ENCODE peak calls at places on chromosomes 11 and 22, in ten cellular contexts. T, Y, O, Q, X, R, U, Z, A and G are unnamed samples.

GRCh38 chr22:24129980-24130379 is 51.3 kb upstream of the SUSD2 start:
- DNase-seq in T (no peak), Y (no peak), O (no peak), Q (no peak), X (no peak), R (no peak), U (no peak), Z (no peak), A (no peak), G (no peak)

GRCh38 chr11:122162095-122162494 is 46.1 kb upstream of the BLID start:
- DNase-seq in T (no peak), Y (peak), O (no peak), Q (no peak), X (no peak), R (no peak), U (no peak), Z (no peak), A (no peak), G (no peak)

GRCh38 chr22:24532075-24532474 is 22.9 kb downstream of the GUCD1 start:
- DNase-seq in T (no peak), Y (no peak), O (no peak), Q (no peak), X (no peak), R (no peak), U (no peak), Z (peak), A (no peak), G (no peak)

GRCh38 chr11:85040166-85040565 is 587.0 kb downstream of the DLG2 start:
- DNase-seq in T (no peak), Y (no peak), O (no peak), Q (peak), X (no peak), R (no peak), U (no peak), Z (no peak), A (no peak), G (no peak)

GRCh38 chr11:65934014-65934413 is 11.3 kb upstream of the TSGA10IP start:
- DNase-seq in T (no peak), Y (no peak), O (no peak), Q (peak), X (no peak), R (no peak), U (no peak), Z (no peak), A (no peak), G (no peak)

GRCh38 chr22:29268511-29269229 is 602 bp downstream of the EWSR1 start:
- DNase-seq in T (no peak), Y (peak), O (peak), Q (peak), X (peak), R (no peak), U (peak), Z (peak), A (peak), G (peak)

GRCh38 chr11:79011357-79011756 is 429.5 kb downstream of the TENM4 start:
- DNase-seq in T (no peak), Y (no peak), O (no peak), Q (no peak), X (no peak), R (no peak), U (no peak), Z (no peak), A (no peak), G (no peak)

GRCh38 chr22:22022255-22022840 is 39.8 kb upstream of the TOP3B start:
- DNase-seq in T (no peak), Y (no peak), O (no peak), Q (no peak), X (no peak), R (no peak), U (no peak), Z (no peak), A (no peak), G (no peak)

DNA sequence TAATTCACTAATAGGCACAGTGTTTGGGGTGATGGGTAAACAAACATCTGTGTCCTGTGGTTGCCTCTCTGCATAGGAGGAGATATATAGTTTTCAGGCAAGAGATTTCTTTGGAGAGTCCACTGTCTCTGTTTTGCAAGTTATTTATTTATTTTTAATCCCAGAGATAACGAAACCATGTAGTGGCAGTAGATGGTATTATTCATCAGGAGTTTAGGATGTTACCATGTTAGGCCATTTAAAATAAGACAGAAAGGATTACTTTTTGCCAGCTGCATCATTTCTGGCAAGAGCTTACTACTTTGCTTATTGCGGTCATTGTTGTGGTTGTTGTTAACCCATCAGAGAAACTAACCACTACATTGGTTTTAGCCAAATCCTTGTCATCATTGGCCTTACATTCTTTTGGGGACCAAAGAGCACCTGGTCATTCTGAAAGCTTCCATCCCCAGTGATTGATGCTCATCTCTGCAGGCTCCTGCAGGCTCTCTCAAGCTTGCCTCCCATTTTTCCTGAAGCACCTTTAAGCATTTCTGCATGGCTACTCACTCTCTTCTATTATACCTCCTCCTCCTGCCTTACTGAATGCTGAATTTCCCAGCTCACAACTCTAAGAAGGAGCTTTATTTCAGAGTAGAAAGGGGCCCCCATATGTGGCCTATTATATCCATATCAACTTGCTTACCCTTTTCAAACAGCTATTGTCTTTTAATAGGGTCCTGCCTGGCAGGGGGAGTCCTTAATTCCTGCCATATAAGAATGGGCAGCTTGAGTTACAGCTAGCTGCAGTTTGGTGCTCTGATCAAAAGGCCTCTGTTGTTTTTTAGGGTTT is 84.4 kb downstream of the CSTPP1 start:
- DNase-seq in T (no peak), Y (no peak), O (no peak), Q (no peak), X (no peak), R (no peak), U (no peak), Z (no peak), A (no peak), G (no peak)
- H3K27ac ChIP-seq in T (no peak), Y (no peak), O (no peak), Q (no peak), X (no peak), R (no peak), U (no peak), Z (no peak), A (no peak), G (no peak)

GRCh38 chr11:12829536-12830314 is 155.5 kb downstream of the TEAD1 start:
- DNase-seq in T (no peak), Y (no peak), O (no peak), Q (no peak), X (no peak), R (no peak), U (no peak), Z (no peak), A (no peak), G (no peak)
- H3K27ac ChIP-seq in T (peak), Y (no peak), O (peak), Q (no peak), X (no peak), R (peak), U (no peak), Z (peak), A (peak), G (no peak)

GRCh38 chr11:111629499-111629898 is 27.2 kb downstream of the SIK2 start:
- DNase-seq in T (no peak), Y (no peak), O (no peak), Q (no peak), X (no peak), R (no peak), U (no peak), Z (no peak), A (no peak), G (no peak)

GRCh38 chr11:111631666-111632039 is 29.4 kb downstream of the SIK2 start:
- DNase-seq in T (no peak), Y (peak), O (no peak), Q (peak), X (no peak), R (no peak), U (no peak), Z (no peak), A (no peak), G (no peak)

GRCh38 chr11:111633248-111633647 is 31.0 kb downstream of the SIK2 start:
- DNase-seq in T (no peak), Y (no peak), O (peak), Q (no peak), X (no peak), R (no peak), U (no peak), Z (no peak), A (no peak), G (no peak)

GRCh38 chr11:111632798-111633197 is 30.5 kb downstream of the SIK2 start:
- DNase-seq in T (no peak), Y (no peak), O (no peak), Q (no peak), X (no peak), R (no peak), U (no peak), Z (no peak), A (no peak), G (no peak)

GRCh38 chr11:111631034-111631665 is 28.9 kb downstream of the SIK2 start:
- DNase-seq in T (no peak), Y (no peak), O (no peak), Q (no peak), X (no peak), R (no peak), U (no peak), Z (no peak), A (no peak), G (no peak)
- H3K27ac ChIP-seq in T (no peak), Y (no peak), O (no peak), Q (no peak), X (peak), R (no peak), U (no peak), Z (no peak), A (no peak), G (no peak)

DNA sequence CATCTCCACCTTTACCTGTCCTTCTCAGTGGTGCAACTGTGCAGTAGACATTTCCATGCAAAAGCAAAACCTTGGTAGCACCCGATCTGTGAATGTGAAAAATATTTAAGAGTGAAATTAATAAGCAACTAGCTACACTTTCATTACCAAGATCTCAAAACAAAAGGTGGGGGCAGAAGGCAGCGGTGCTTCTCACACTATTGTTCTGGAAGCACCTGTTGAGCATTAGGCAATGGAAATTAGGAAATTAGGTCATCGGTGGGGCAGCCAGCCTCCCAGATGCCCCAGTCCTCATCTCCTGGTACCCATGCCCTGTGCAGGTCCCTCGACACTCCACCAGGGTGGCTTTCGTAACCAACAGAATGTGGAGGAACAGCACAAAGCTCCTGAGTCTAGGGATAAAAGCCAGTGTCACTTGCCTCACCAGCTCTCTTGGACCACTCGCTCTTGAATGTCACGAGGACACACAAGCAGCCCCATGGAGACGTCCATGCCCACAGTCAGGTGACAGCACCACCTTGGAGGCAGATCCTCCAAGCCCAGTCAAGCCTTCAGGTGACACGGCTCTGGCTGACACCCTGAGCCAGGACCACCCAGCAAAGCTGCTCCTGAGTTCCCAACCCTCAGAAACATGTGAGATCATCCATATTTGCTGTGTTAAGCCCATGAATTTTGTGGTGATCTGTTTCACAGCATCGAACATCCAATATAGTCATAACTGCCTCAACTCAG is 3.3 kb downstream of the LTO1 start:
- DNase-seq in T (no peak), Y (no peak), O (no peak), Q (no peak), X (no peak), R (no peak), U (no peak), Z (peak), A (no peak), G (no peak)
- H3K27ac ChIP-seq in T (no peak), Y (peak), O (no peak), Q (no peak), X (no peak), R (no peak), U (no peak), Z (no peak), A (no peak), G (no peak)

GRCh38 chr11:29018631-29019030 is 910.4 kb downstream of the METTL15 start:
- DNase-seq in T (no peak), Y (peak), O (no peak), Q (peak), X (no peak), R (peak), U (no peak), Z (no peak), A (no peak), G (no peak)
- H3K27ac ChIP-seq in T (no peak), Y (no peak), O (no peak), Q (no peak), X (no peak), R (no peak), U (no peak), Z (no peak), A (no peak), G (no peak)

DNA sequence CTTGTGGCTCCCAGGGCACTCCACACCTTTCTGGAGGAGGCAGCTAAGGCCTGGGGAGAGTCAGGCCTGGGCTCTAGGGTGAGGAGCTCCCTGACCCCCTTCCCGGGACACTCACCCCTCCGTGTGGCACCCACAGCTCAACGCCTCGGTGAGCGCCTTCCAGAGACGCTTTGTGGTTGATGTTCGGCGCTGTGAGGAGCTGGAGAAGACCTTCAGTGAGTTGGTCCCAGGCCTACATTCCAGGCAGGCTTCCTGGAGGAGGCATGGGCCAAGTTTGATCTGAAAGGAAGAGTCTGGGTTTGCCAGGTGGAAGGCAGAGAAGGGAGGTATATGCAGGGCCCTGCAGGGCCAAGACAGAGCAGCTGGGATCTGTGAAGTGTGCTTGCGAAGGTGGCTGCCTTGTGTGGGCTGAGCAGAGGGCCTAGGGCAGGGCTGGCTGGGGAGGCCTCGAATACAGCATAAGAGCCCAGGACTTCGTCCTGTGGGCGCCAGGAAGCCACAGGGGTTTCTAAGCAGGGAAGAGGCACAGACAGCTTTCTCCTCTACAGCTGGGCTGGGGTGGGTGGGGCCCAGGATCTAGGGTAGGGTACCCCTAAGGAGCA is 2.9 kb downstream of the TCIRG1 start:
- DNase-seq in T (no peak), Y (no peak), O (peak), Q (no peak), X (no peak), R (no peak), U (no peak), Z (no peak), A (no peak), G (no peak)
- H3K27ac ChIP-seq in T (no peak), Y (peak), O (peak), Q (peak), X (peak), R (no peak), U (no peak), Z (peak), A (no peak), G (no peak)

GRCh38 chr11:117225553-117226170 is 6.2 kb downstream of the PCSK7 start:
- DNase-seq in T (no peak), Y (no peak), O (no peak), Q (no peak), X (no peak), R (no peak), U (no peak), Z (peak), A (no peak), G (no peak)

GRCh38 chr11:117221775-117222517 is 9.9 kb downstream of the PCSK7 start:
- DNase-seq in T (no peak), Y (no peak), O (peak), Q (no peak), X (peak), R (no peak), U (peak), Z (peak), A (peak), G (no peak)

GRCh38 chr11:117226388-117227385 is 5.2 kb downstream of the PCSK7 start:
- DNase-seq in T (no peak), Y (peak), O (peak), Q (no peak), X (no peak), R (peak), U (peak), Z (peak), A (no peak), G (no peak)

GRCh38 chr11:117222991-117223740 is 8.7 kb downstream of the PCSK7 start:
- DNase-seq in T (no peak), Y (no peak), O (no peak), Q (no peak), X (no peak), R (no peak), U (no peak), Z (no peak), A (no peak), G (no peak)

DNA sequence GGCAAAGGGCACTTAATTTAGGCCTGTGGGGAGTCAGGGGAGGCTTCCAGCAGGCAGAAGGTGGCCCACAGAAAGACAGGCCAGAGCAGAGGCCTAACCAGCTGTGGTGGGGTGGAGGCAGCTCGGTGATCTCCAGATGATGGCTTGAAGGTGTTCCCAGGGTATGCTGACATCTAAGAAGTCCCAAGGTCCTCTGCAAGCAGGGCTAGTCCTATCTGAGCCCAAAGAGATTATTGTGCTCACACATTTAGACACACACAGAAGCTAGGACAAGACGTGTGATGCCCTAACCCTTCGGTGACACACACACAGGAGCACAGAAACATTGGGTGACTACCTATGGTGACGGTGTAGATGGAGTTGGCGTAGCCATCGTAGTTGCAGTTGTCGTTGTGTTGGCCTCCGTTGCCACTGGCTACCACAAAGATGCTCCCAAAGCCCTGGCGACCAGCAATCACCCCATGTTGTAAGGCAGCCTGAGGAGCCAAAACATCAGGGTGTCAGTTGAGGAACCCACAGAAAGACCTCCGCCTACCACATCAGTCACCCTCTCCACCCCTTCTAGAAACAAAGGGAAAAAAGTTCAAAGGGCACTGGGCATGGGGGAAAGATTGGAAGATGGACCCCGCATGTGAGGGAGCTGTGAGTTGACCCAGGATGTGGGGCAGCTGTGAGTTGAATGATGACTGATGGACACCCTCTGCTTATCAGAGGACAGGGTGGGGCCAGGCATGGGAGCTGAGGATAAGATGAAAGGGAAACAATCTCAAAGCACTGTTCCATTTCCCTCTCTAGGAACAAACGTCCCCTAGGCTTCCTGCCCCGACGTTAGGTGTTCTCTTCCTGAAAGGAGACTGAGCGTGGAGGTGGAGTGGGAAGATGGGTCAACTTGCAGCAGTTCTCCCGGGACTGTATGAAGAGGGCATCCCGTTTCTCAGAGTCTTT is 7.9 kb downstream of the PCSK7 start:
- DNase-seq in T (no peak), Y (no peak), O (no peak), Q (no peak), X (no peak), R (no peak), U (no peak), Z (peak), A (no peak), G (no peak)
- H3K27ac ChIP-seq in T (no peak), Y (no peak), O (no peak), Q (no peak), X (no peak), R (no peak), U (no peak), Z (no peak), A (no peak), G (no peak)

GRCh38 chr11:6635082-6635932 is 16.1 kb upstream of the TPP1 start:
- DNase-seq in T (peak), Y (no peak), O (no peak), Q (no peak), X (peak), R (no peak), U (no peak), Z (no peak), A (peak), G (peak)
- H3K27ac ChIP-seq in T (peak), Y (no peak), O (peak), Q (peak), X (peak), R (peak), U (no peak), Z (peak), A (peak), G (peak)

GRCh38 chr22:19948057-19948760 is 6.6 kb upstream of the TXNRD2 start:
- DNase-seq in T (no peak), Y (no peak), O (no peak), Q (no peak), X (no peak), R (no peak), U (no peak), Z (no peak), A (no peak), G (no peak)
- H3K27ac ChIP-seq in T (no peak), Y (peak), O (peak), Q (peak), X (no peak), R (no peak), U (no peak), Z (no peak), A (peak), G (no peak)